ENCODE peak calls at places on chromosomes 13 and 19, in four cellular contexts. U is HEK293T; K is GM23248; C is activated CD4-positive, CD25-positive, alpha-beta regulatory T cell. R is an unnamed sample.
A peak's percentile ranks its signal among the peaks of the same experiment; 100 is the strongest.

GRCh38 chr19:33905937-33906577 is 109.4 kb downstream of the KCTD15 start:
- DNase-seq in K (peak; percentile 35), U (no peak), C (no peak), R (no peak)

GRCh38 chr19:54648129-54648528 is 14.7 kb upstream of the LILRB4 start:
- DNase-seq in K (no peak), U (no peak), C (no peak), R (no peak)

GRCh38 chr13:33188093-33188882 is 97.3 kb downstream of the STARD13 start:
- DNase-seq in K (peak; percentile 30), C (no peak), U (no peak), R (no peak)

GRCh38 chr19:7900401-7900870 is 3.2 kb upstream of the MAP2K7 start:
- DNase-seq in C (no peak), U (no peak), K (no peak), R (no peak)

GRCh38 chr13:112725346-112726017 is 35.6 kb downstream of the ATP11A start:
- DNase-seq in K (no peak), U (no peak), C (no peak), R (no peak)

GRCh38 chr19:48741222-48741999 is 1.0 kb upstream of the RASIP1 start:
- DNase-seq in K (peak; percentile 33), C (no peak), U (peak; percentile 74), R (peak; percentile 75)

GRCh38 chr19:38665950-38666661 is 18.7 kb downstream of the ACTN4 start:
- DNase-seq in U (no peak), C (no peak), K (peak; percentile 54), R (no peak)

GRCh38 chr19:2249010-2249866 is at the start of gene AMH:
- DNase-seq in C (no peak), K (no peak), U (no peak), R (no peak)

GRCh38 chr19:16944626-16945363 is 56.0 kb downstream of the F2RL3 start:
- DNase-seq in K (no peak), U (no peak), C (no peak), R (no peak)

GRCh38 chr19:11659612-11660011 is 62.3 kb downstream of the ZNF627 start:
- DNase-seq in C (no peak), K (peak; percentile 36), U (no peak), R (peak; percentile 10)

GRCh38 chr13:74024314-74024713 is 109.9 kb downstream of the KLF12 start:
- DNase-seq in C (no peak), K (no peak), U (no peak), R (no peak)

GRCh38 chr19:46022061-46022430 is 807 bp downstream of the PGLYRP1 start:
- DNase-seq in U (no peak), K (no peak), C (no peak), R (no peak)

GRCh38 chr13:36089130-36089529 is 42.1 kb downstream of the DCLK1 start:
- DNase-seq in C (no peak), U (no peak), K (no peak), R (no peak)

GRCh38 chr13:42232671-42233070 is 39.3 kb upstream of the AKAP11 start:
- DNase-seq in U (no peak), K (no peak), C (no peak), R (no peak)

GRCh38 chr13:33125821-33126570 is 109.8 kb downstream of the KL start:
- DNase-seq in U (peak; percentile 13), K (peak; percentile 96), C (no peak), R (peak; percentile 70)

GRCh38 chr19:18049390-18049789 is 37.3 kb downstream of the IL12RB1 start:
- DNase-seq in U (no peak), K (peak; percentile 63), C (no peak), R (no peak)

GRCh38 chr13:60679131-60679530 is 282.1 kb downstream of the TDRD3 start:
- DNase-seq in K (no peak), U (no peak), C (no peak), R (no peak)

GRCh38 chr13:97567510-97568243 is 133.7 kb downstream of the RAP2A start:
- DNase-seq in K (peak; percentile 53), C (no peak), U (no peak), R (peak; percentile 31)

GRCh38 chr13:73715114-73715909 is 418.9 kb downstream of the KLF12 start:
- DNase-seq in U (no peak), C (peak; percentile 11), K (no peak), R (no peak)

GRCh38 chr19:19324059-19324755 is 3.6 kb downstream of the MAU2 start:
- DNase-seq in C (no peak), U (no peak), K (no peak), R (no peak)

GRCh38 chr13:101398191-101398590 is 18.1 kb downstream of the NALCN start:
- DNase-seq in U (no peak), K (peak; percentile 78), C (no peak), R (no peak)

GRCh38 chr13:106232680-106233079 is 302.8 kb downstream of the EFNB2 start:
- DNase-seq in K (no peak), U (no peak), C (no peak), R (no peak)

GRCh38 chr13:81760316-81760715 is 1419.4 kb upstream of the SPRY2 start:
- DNase-seq in U (no peak), C (no peak), K (no peak), R (no peak)

GRCh38 chr19:18308948-18309325 is 13.9 kb downstream of the LSM4 start:
- DNase-seq in U (no peak), C (no peak), K (no peak), R (no peak)

GRCh38 chr19:13060233-13060963 is 42.3 kb downstream of the LYL1 start:
- DNase-seq in C (no peak), U (no peak), K (peak; percentile 74), R (peak; percentile 83)

GRCh38 chr13:50428183-50428877 is 413.1 kb downstream of the KCNRG start:
- DNase-seq in U (no peak), K (no peak), C (no peak), R (no peak)

GRCh38 chr13:42781362-42781761 is at the start of gene FAM216B:
- DNase-seq in K (no peak), C (no peak), U (no peak), R (no peak)